ENCODE peak calls at places on chromosome 16, in eight cellular contexts. A is CD4-positive, CD25-positive, alpha-beta regulatory T cell; I is A172; U is AG10803; O is lung microvascular endothelial cell; L is activated T-cell treated with anti-CD3 and anti-CD28 coated beads, Interleukin-2, amount 50 U/mL, for 1 hour; Z is T-helper 1 cell; V is RWPE1. P is an unnamed sample.
A peak's percentile ranks its signal among the peaks of the same experiment; 100 is the strongest.

GRCh38 chr16:85733839-85734170 is 17.1 kb downstream of the C16orf74 start:
- DNase-seq in V (no peak), I (no peak), U (no peak), O (no peak), A (no peak), L (no peak), Z (no peak), P (no peak)

GRCh38 chr16:29848420-29849297 is 14.4 kb downstream of the CDIPT start:
- DNase-seq in I (peak; percentile 64), O (peak; percentile 78), U (peak; percentile 60), L (peak; percentile 85), Z (peak; percentile 74), V (peak; percentile 44), A (peak; percentile 81), P (no peak)

GRCh38 chr16:86022381-86022960 is 123.5 kb downstream of the IRF8 start:
- DNase-seq in L (no peak), V (no peak), O (no peak), I (no peak), U (no peak), Z (no peak), A (no peak), P (no peak)

GRCh38 chr16:24698314-24698713 is 31.1 kb upstream of the TNRC6A start:
- DNase-seq in Z (no peak), U (no peak), O (no peak), V (no peak), A (no peak), I (no peak), L (no peak), P (no peak)

GRCh38 chr16:19008770-19009169 is 25.0 kb downstream of the TMC7 start:
- DNase-seq in A (no peak), V (no peak), I (no peak), U (peak; percentile 84), O (no peak), L (no peak), Z (no peak), P (peak; percentile 56)

GRCh38 chr16:85982563-85982939 is 83.6 kb downstream of the IRF8 start:
- DNase-seq in Z (no peak), V (no peak), U (no peak), A (no peak), O (no peak), L (no peak), I (no peak), P (no peak)

GRCh38 chr16:27174007-27174406 is 29.3 kb upstream of the KDM8 start:
- DNase-seq in A (peak; percentile 74), Z (peak; percentile 43), V (no peak), L (peak; percentile 63), I (no peak), O (peak; percentile 45), U (no peak), P (no peak)

GRCh38 chr16:67387479-67388079 is 5.7 kb downstream of the TPPP3 start:
- DNase-seq in A (no peak), U (no peak), Z (no peak), O (no peak), I (no peak), L (no peak), V (no peak), P (no peak)

GRCh38 chr16:85010446-85010930 is 847 bp downstream of the ZDHHC7 start:
- DNase-seq in U (no peak), Z (no peak), V (no peak), I (no peak), L (no peak), A (no peak), O (no peak), P (no peak)

GRCh38 chr16:64534180-64534780 is 587.6 kb downstream of the CDH11 start:
- DNase-seq in U (no peak), V (no peak), Z (no peak), O (no peak), I (no peak), L (no peak), A (no peak), P (peak; percentile 23)

GRCh38 chr16:55835578-55835977 is 2.7 kb upstream of the CES1 start:
- DNase-seq in I (no peak), A (no peak), Z (no peak), V (no peak), U (peak; percentile 8), O (peak; percentile 29), L (no peak), P (no peak)

GRCh38 chr16:55495616-55496289 is 13.1 kb upstream of the LPCAT2 start:
- DNase-seq in Z (no peak), U (peak; percentile 93), V (peak; percentile 37), L (no peak), O (no peak), I (peak; percentile 22), A (no peak), P (peak; percentile 98)

GRCh38 chr16:67917140-67917851 is 14.4 kb downstream of the CTRL start:
- DNase-seq in U (peak; percentile 65), O (no peak), Z (no peak), V (no peak), I (no peak), L (no peak), A (no peak), P (no peak)

GRCh38 chr16:81715358-81716196 is 63.5 kb upstream of the PLCG2 start:
- DNase-seq in Z (no peak), A (peak; percentile 78), U (no peak), V (no peak), L (no peak), O (peak; percentile 54), I (no peak), P (no peak)

GRCh38 chr16:2799852-2800226 is 1.6 kb downstream of the PRSS41 start:
- DNase-seq in L (no peak), Z (no peak), I (no peak), V (no peak), A (no peak), U (peak; percentile 35), O (no peak), P (no peak)

GRCh38 chr16:85796599-85796998 is 2.7 kb downstream of the EMC8 start:
- DNase-seq in Z (no peak), V (no peak), U (no peak), L (no peak), O (no peak), A (no peak), I (no peak), P (no peak)

GRCh38 chr16:31083081-31083480 is 5.7 kb downstream of the PRSS53 start:
- DNase-seq in V (no peak), L (no peak), I (no peak), A (no peak), O (no peak), Z (no peak), U (no peak), P (no peak)

GRCh38 chr16:4327782-4328579 is 12.1 kb downstream of the GLIS2 start:
- DNase-seq in V (no peak), U (peak; percentile 72), O (peak; percentile 81), L (peak; percentile 67), A (peak; percentile 38), I (peak; percentile 31), Z (peak; percentile 40), P (no peak)

GRCh38 chr16:13453325-13453724 is 466.6 kb upstream of the ERCC4 start:
- DNase-seq in O (peak; percentile 24), U (peak; percentile 56), I (peak; percentile 40), Z (no peak), L (no peak), A (no peak), V (peak; percentile 15), P (peak; percentile 12)

GRCh38 chr16:87076331-87076949 is 240.8 kb downstream of the C16orf95 start:
- DNase-seq in L (no peak), Z (no peak), A (no peak), U (no peak), O (peak; percentile 83), I (no peak), V (no peak), P (no peak)

GRCh38 chr16:85323230-85323960 is 211.1 kb upstream of the CIBAR2 start:
- DNase-seq in Z (no peak), V (no peak), I (no peak), A (no peak), L (no peak), U (no peak), O (no peak), P (no peak)

GRCh38 chr16:54812229-54812628 is 118.4 kb upstream of the IRX5 start:
- DNase-seq in I (no peak), L (no peak), O (no peak), U (peak; percentile 34), Z (no peak), V (no peak), A (no peak), P (no peak)

P was measured in astrocyte.